ENCODE peak calls at places on chromosome 22, in five cellular contexts. I is HCT116, S is hepatocyte, P is PC-3, W is SK-N-SH. K is an unnamed sample. For H4K20me1 and H3K36me3, the result is how much of the 10 kb centered on the place peaks cover.

GRCh38 chr22:27472975-27473374 is 328.6 kb downstream of the MN1 start:
- DNase-seq in S (no peak), W (no peak), P (no peak), I (no peak), K (no peak)

GRCh38 chr22:24407884-24408283 is 19.5 kb upstream of the ADORA2A start:
- DNase-seq in P (no peak), W (peak), I (no peak), S (no peak), K (no peak)

GRCh38 chr22:31734512-31734911 is 15.4 kb downstream of the PRR14L start:
- DNase-seq in W (peak), S (no peak), P (peak), I (no peak), K (peak)

GRCh38 chr22:43829904-43830851 is 18.1 kb upstream of the EFCAB6 start:
- DNase-seq in W (peak), S (peak), I (no peak), P (no peak), K (no peak)

GRCh38 chr22:42808516-42808915 is 48.6 kb downstream of the ARFGAP3 start:
- DNase-seq in P (no peak), I (no peak), S (no peak), W (no peak), K (no peak)

GRCh38 chr22:23072035-23072910 is 2.0 kb downstream of the GNAZ start:
- DNase-seq in I (no peak), W (no peak), P (no peak), S (no peak), K (no peak)

GRCh38 chr22:23109079-23109347 is 32.8 kb downstream of the RSPH14 start:
- DNase-seq in S (no peak), W (no peak), P (no peak), I (no peak), K (no peak)

GRCh38 chr22:28985581-28986290 is 75.9 kb downstream of the C22orf31 start:
- DNase-seq in I (no peak), S (no peak), P (no peak), W (no peak), K (no peak)

GRCh38 chr22:48629631-48630443 is 1197.8 kb downstream of the BRD1 start:
- DNase-seq in W (no peak), I (no peak), S (no peak), P (no peak), K (no peak)

GRCh38 chr22:25950101-25950500 is 208.1 kb downstream of the MYO18B start:
- DNase-seq in I (no peak), S (no peak), W (no peak), P (no peak), K (no peak)

GRCh38 chr22:49152930-49153770 is 674.5 kb downstream of the BRD1 start:
- DNase-seq in P (no peak), I (no peak), W (no peak), S (no peak), K (no peak)

GRCh38 chr22:48612077-48612995 is 1215.3 kb downstream of the BRD1 start:
- DNase-seq in P (no peak), S (no peak), W (no peak), I (no peak), K (no peak)

GRCh38 chr22:25572708-25573161 is 8.3 kb downstream of the GRK3 start:
- DNase-seq in I (no peak), W (no peak), S (no peak), P (no peak), K (no peak)

GRCh38 chr22:43164636-43165035 is 13.3 kb downstream of the TSPO start:
- DNase-seq in W (no peak), P (no peak), I (no peak), S (no peak), K (no peak)

GRCh38 chr22:43159484-43160178 is 8.3 kb downstream of the TSPO start:
- DNase-seq in I (no peak), P (no peak), S (no peak), W (peak), K (no peak)

GRCh38 chr22:22891139-22891621 is 3.6 kb downstream of the IGLL5 start:
- DNase-seq in S (no peak), I (no peak), W (no peak), P (no peak), K (no peak)

GRCh38 chr22:46418827-46419226 is 83.3 kb downstream of the TRMU start:
- DNase-seq in P (no peak), S (no peak), W (peak), I (no peak), K (no peak)

GRCh38 chr22:48745842-48746788 is 1081.6 kb downstream of the BRD1 start:
- DNase-seq in W (no peak), S (no peak), P (no peak), I (no peak), K (no peak)

GRCh38 chr22:47298017-47298820 is 535.8 kb downstream of the TBC1D22A start:
- DNase-seq in W (peak), P (no peak), S (no peak), I (no peak), K (no peak)

GRCh38 chr22:24153353-24153752 is 27.9 kb upstream of the SUSD2 start:
- DNase-seq in I (no peak), S (peak), W (no peak), P (no peak), K (no peak)

GRCh38 chr22:25488244-25489020 is 76.0 kb upstream of the GRK3 start:
- DNase-seq in S (peak), I (peak), P (peak), W (peak), K (peak)

GRCh38 chr22:35308480-35308945 is 8.8 kb downstream of the TOM1 start:
- DNase-seq in W (no peak), P (no peak), I (no peak), S (no peak), K (no peak)

GRCh38 chr22:46023558-46023981 is 46.6 kb upstream of the WNT7B start:
- DNase-seq in P (no peak), W (no peak), S (no peak), I (no peak), K (no peak)

GRCh38 chr22:31630331-31631329 is 31.4 kb downstream of the PISD start:
- DNase-seq in P (peak), W (peak), I (no peak), S (peak), K (peak)

GRCh38 chr22:25360411-25360810 is 141.0 kb downstream of the CRYBB2 start:
- DNase-seq in I (no peak), S (no peak), W (no peak), P (no peak), K (no peak)

GRCh38 chr22:40670058-40670457 is 9.2 kb upstream of the MCHR1 start:
- DNase-seq in S (no peak), P (no peak), W (no peak), I (no peak), K (no peak)

GRCh38 chr22:24011735-24012068 is 598 bp downstream of the CABIN1 start:
- DNase-seq in P (peak), S (no peak), W (peak), I (no peak), K (no peak)

GRCh38 chr22:19168088-19168890 is 10.2 kb downstream of the SLC25A1 start:
- DNase-seq in I (no peak), W (no peak), S (peak), P (no peak), K (no peak)

GRCh38 chr22:25395468-25395867 is 169.0 kb upstream of the GRK3 start:
- DNase-seq in I (no peak), P (no peak), W (no peak), S (no peak), K (no peak)

GRCh38 chr22:48568736-48569330 is 1258.8 kb downstream of the BRD1 start:
- DNase-seq in P (no peak), S (no peak), W (no peak), I (no peak), K (no peak)

GRCh38 chr22:31248138-31248745 is 36.1 kb downstream of the LIMK2 start:
- DNase-seq in S (peak), W (peak), I (no peak), P (peak), K (peak)

GRCh38 chr22:38776086-38776485 is 17.9 kb downstream of the DNAL4 start:
- DNase-seq in W (no peak), P (no peak), S (no peak), I (no peak), K (no peak)

GRCh38 chr22:38773363-38773946 is 17.7 kb upstream of the SUN2 start:
- DNase-seq in W (no peak), P (no peak), S (no peak), I (no peak), K (no peak)

GRCh38 chr22:38774496-38775166 is 18.8 kb upstream of the SUN2 start:
- DNase-seq in W (no peak), P (no peak), I (no peak), S (no peak), K (peak)

GRCh38 chr22:38775656-38776055 is 18.3 kb downstream of the DNAL4 start:
- DNase-seq in W (no peak), P (no peak), I (no peak), S (no peak), K (no peak)

DNA sequence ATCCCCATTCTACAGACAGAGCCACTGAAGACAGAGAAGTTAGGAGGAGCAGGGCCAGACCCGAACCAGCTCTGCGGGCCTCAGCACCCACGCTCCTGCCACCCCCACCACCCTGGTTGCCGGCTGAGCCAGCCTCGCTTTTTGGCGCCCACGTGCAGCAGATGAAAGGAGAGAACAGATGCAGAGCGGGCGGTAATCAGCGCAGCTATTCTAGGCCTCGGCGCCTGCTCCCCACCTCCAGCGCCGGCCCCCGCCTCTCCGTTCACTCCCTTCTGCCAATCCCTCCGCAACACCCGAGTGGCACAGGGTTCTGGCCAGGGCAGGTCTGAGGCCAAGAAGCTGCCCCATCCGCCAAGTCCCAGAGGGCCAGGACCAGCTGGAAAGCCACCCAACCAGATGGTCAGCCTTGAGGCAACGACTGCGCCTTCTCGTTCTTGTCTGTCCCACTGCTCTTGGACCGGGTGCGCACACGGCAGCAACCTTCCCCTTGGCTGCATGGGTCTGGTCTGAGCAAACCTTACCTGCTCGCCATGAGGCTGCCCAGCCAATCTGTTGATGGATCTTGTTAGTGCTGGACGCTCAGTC is 16.8 kb downstream of the DNAL4 start:
- DNase-seq in I (no peak), S (no peak), W (no peak), P (no peak), K (no peak)
- H4K20me1 ChIP-seq in I (under half), S (under half), W (under half), P (under half), K (under half)

DNA sequence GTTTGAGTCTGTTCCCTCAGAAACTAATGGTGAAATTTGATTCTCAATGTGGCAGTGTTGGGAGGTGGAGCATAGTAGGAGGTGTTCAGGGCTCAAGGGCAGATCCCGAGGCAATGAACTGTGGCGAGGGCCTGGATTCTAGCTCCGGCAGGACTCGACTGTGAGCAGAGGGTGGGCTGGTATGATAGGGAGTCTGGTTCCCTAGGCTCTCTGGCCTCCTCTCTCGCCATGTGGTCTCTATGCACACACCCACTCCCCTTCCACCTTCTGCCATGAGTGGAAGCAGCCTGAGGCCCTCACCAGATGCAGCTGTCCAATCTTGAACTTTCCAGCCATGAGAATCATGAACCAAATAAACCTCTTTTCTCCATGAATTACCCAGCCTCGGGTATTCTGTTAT is 32.3 kb downstream of the ATP6V1E1 start:
- DNase-seq in W (no peak), P (no peak), S (no peak), I (no peak), K (no peak)
- H3K36me3 ChIP-seq in W (half or more), P (under half), S (under half), I (half or more), K (under half)

DNA sequence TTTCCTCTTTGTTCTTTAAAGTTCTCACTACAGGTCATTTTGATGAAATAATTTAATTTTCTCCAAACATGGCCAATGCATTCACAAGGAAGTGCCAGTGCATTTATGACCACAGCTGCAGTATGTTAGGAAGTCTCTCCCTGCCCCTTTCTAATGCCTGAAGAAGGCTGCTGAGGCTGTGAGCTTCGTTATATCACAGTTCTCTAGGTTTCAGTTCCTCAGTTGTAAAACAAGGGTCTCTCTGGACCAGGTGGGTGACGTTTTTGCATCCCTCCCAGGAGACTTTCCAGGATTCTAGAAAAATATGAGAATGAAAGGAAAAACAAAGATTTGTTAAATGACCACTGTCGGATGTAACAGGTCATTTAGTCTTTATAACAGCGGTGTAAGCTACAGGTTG is 171.6 kb downstream of the LARGE1 start:
- DNase-seq in S (no peak), I (no peak), P (no peak), W (no peak), K (no peak)
- H4K20me1 ChIP-seq in S (under half), I (under half), P (under half), W (under half), K (under half)

GRCh38 chr22:37054600-37055365 is 3.2 kb downstream of the KCTD17 start:
- DNase-seq in S (no peak), W (no peak), I (no peak), P (no peak), K (no peak)
- H3K36me3 ChIP-seq in S (under half), W (under half), I (under half), P (under half), K (under half)

GRCh38 chr22:38249301-38249700 is 23.5 kb downstream of the TMEM184B start:
- DNase-seq in S (no peak), W (no peak), P (no peak), I (no peak), K (no peak)
- H4K20me1 ChIP-seq in S (under half), W (under half), P (under half), I (under half), K (under half)

DNA sequence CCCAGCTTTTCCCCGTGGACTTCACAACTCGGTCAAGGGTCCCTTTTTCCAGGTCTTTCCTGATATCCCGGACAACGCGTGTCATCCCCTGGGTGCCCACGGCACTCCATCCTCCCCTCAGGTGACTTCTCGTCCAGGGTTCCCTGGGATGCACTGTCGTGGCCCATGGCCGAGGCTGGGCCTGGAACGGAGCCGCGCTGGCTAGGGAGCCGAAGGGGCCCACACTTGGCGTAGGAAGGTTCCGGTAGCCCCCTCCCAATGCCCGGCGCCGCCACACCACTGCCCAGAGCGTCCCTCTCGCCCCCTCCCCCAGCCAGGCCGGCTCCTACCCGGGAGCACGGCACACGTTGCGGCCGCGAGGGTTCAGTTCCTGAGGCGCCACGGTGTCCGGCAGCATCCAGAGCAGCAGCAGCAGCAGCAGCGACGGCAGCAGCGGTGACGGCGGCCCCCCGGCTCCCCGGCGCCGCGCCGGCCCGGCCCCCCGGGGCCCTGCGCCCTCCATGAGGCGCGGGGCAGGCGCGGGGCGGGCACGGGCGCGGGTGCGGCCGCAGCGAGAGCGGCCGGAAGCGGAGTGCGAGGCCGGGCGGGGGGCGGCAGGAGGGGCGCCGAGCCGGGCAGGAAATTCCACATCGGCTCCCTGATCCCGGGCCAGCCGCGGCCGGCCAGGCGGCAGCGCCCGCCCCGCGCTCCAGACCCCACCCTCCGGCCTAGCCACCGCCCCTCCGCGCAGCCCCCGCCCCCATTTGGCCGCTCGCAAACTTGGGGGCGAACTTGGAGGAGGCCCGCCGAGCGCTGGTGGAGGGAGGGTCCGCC is at the start of gene SCARF2:
- DNase-seq in S (peak), I (no peak), P (no peak), W (peak), K (no peak)
- H3K36me3 ChIP-seq in S (under half), I (under half), P (under half), W (under half), K (under half)

GRCh38 chr22:50304528-50305392 is 2.7 kb downstream of the PLXNB2 start:
- DNase-seq in P (peak), S (peak), I (no peak), W (no peak), K (peak)
- H4K20me1 ChIP-seq in P (under half), S (under half), I (under half), W (under half), K (under half)

DNA sequence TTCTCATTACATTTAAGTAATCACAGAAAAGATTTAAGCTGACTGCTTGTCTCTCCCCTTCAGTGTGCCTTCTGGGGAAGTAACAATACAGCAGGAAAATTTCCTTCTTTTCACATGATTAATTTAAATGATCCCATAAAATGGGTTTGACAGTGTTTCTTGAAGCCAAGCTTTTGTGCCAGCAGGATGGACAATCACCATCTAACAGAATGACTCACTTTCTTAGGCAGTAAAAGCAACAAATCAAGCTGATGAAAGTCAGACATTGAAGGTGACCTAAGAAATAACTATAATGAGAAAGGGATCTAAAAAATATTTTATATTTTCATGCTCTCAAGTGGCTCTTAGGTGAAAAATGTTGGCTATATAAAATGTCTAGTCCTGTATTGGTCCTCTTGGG is 62.9 kb upstream of the HORMAD2 start:
- DNase-seq in W (no peak), P (peak), I (no peak), S (no peak), K (no peak)
- H3K36me3 ChIP-seq in W (half or more), P (under half), I (under half), S (under half), K (under half)

K was measured in mammary epithelial cell.